ENCODE peak calls at places on chromosomes 16 and 17, in eight cellular contexts. V, Q, B, I, M, T, L and N are unnamed samples.

GRCh38 chr17:42632949-42633444 is 23.5 kb downstream of the TUBG1 start:
- DNase-seq in B (no peak), M (no peak), L (no peak), I (no peak), Q (no peak), V (no peak), T (no peak), N (peak; percentile 69)

GRCh38 chr17:81991684-81992513 is 14.5 kb downstream of the ASPSCR1 start:
- DNase-seq in I (peak; percentile 87), L (peak; percentile 75), T (peak; percentile 86), B (peak; percentile 81), M (peak; percentile 31), Q (no peak), V (no peak), N (peak; percentile 66)

GRCh38 chr16:23832882-23833281 is 2.9 kb upstream of the PRKCB start:
- DNase-seq in M (no peak), B (no peak), V (no peak), I (no peak), Q (no peak), L (no peak), T (no peak), N (no peak)

GRCh38 chr17:12599185-12599920 is 66.3 kb upstream of the MYOCD start:
- DNase-seq in T (no peak), I (no peak), L (no peak), V (no peak), Q (no peak), B (no peak), M (peak; percentile 86), N (no peak)

GRCh38 chr17:39939588-39940419 is 12.3 kb downstream of the LRRC3C start:
- DNase-seq in L (peak; percentile 73), V (no peak), I (no peak), T (no peak), Q (no peak), B (peak; percentile 76), M (peak; percentile 98), N (peak; percentile 47)

GRCh38 chr17:53032861-53033271 is 789.9 kb upstream of the KIF2B start:
- DNase-seq in L (no peak), M (peak; percentile 0), Q (peak; percentile 51), V (no peak), I (no peak), B (peak; percentile 50), T (no peak), N (peak; percentile 84)

GRCh38 chr16:57601801-57602478 is 26.5 kb upstream of the ADGRG1 start:
- DNase-seq in B (no peak), I (peak; percentile 29), T (no peak), M (no peak), Q (no peak), L (no peak), V (no peak), N (no peak)

GRCh38 chr17:75755205-75755901 is 9.6 kb downstream of the GALK1 start:
- DNase-seq in L (no peak), Q (no peak), V (no peak), T (no peak), M (no peak), B (peak; percentile 44), I (no peak), N (no peak)

GRCh38 chr17:46977348-46977747 is 1.7 kb downstream of the RPRML start:
- DNase-seq in L (peak; percentile 29), I (no peak), M (peak; percentile 18), Q (no peak), V (no peak), T (no peak), B (peak; percentile 46), N (no peak)

GRCh38 chr17:78774956-78775571 is 7.0 kb downstream of the CYTH1 start:
- DNase-seq in V (peak; percentile 52), M (no peak), T (no peak), Q (no peak), L (no peak), I (peak; percentile 51), B (peak; percentile 47), N (no peak)

GRCh38 chr16:50309527-50310307 is 43.4 kb downstream of the ADCY7 start:
- DNase-seq in L (no peak), M (no peak), B (no peak), V (no peak), T (no peak), Q (no peak), I (peak; percentile 60), N (no peak)

GRCh38 chr17:66942453-66943264 is 21.8 kb upstream of the CACNG4 start:
- DNase-seq in M (no peak), L (no peak), B (no peak), T (no peak), Q (no peak), I (peak; percentile 35), V (no peak), N (no peak)

GRCh38 chr16:2586241-2586640 is 48.4 kb downstream of the PDPK1 start:
- DNase-seq in B (no peak), T (no peak), I (no peak), L (no peak), M (no peak), Q (no peak), V (no peak), N (no peak)
- TF ChIP-seq CTCF in B (no peak), T (no peak), I (no peak), L (no peak), M (peak; percentile 10), Q (no peak), V (no peak), N (peak; percentile 32)

GRCh38 chr16:84548508-84548907 is 44.0 kb upstream of the MEAK7 start:
- DNase-seq in Q (no peak), M (no peak), V (no peak), T (no peak), I (no peak), L (no peak), B (no peak), N (no peak)
- H3K4me1 ChIP-seq in Q (no peaks in the 10 kb centered on the region), M (no peaks in the 10 kb centered on the region), V (peaks cover 61% of the 10 kb centered on the region), T (peaks cover 3% of the 10 kb centered on the region), I (no peaks in the 10 kb centered on the region), L (peaks cover 9% of the 10 kb centered on the region), B (peaks cover 6% of the 10 kb centered on the region), N (no peaks in the 10 kb centered on the region)

GRCh38 chr16:52532384-52532783 is 14.6 kb downstream of the TOX3 start:
- DNase-seq in B (no peak), V (no peak), I (no peak), M (no peak), Q (no peak), L (no peak), T (no peak), N (no peak)
- TF ChIP-seq CTCF in B (no peak), V (no peak), I (no peak), M (no peak), Q (no peak), L (no peak), T (no peak), N (no peak)

GRCh38 chr17:7214300-7215135 is 5.1 kb downstream of the DLG4 start:
- DNase-seq in T (peak; percentile 98), M (peak; percentile 95), V (peak; percentile 98), Q (peak; percentile 90), I (peak; percentile 99), L (peak; percentile 99), B (peak; percentile 95), N (peak; percentile 81)
- H3K4me1 ChIP-seq in T (peaks cover 8% of the 10 kb centered on the region), M (peaks cover 20% of the 10 kb centered on the region), V (peaks cover 51% of the 10 kb centered on the region), Q (peaks cover 20% of the 10 kb centered on the region), I (peaks cover 66% of the 10 kb centered on the region), L (peaks cover 53% of the 10 kb centered on the region), B (peaks cover 10% of the 10 kb centered on the region), N (peaks cover 6% of the 10 kb centered on the region)

GRCh38 chr17:37106049-37106448 is 157.3 kb downstream of the AATF start:
- DNase-seq in V (no peak), T (no peak), M (no peak), B (no peak), L (no peak), Q (no peak), I (no peak), N (no peak)
- TF ChIP-seq CTCF in V (no peak), T (no peak), M (no peak), B (no peak), L (no peak), Q (no peak), I (no peak), N (no peak)

DNA sequence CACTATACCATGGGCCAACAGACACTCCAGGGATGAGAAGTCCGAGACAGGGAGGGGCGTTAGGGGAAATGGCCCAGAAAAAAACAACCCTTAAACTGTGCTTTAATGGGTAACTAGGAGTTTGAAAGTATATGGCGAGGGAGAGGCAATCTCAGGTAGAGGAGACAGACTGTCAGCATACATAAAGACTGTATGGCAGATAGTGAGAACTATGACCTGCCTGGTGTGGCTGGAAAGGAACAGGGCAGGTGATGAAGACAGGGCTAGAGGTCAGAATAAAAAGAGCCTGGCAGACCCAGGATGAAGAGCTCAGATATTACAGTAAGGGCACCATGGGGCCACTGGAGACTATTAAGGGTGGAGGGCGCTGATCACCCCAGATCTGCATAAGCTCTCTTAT is 8.1 kb downstream of the ZZEF1 start:
- DNase-seq in T (no peak), B (no peak), M (no peak), Q (no peak), L (no peak), V (no peak), I (no peak), N (no peak)
- H3K4me1 ChIP-seq in T (peaks cover 57% of the 10 kb centered on the region), B (no peaks in the 10 kb centered on the region), M (no peaks in the 10 kb centered on the region), Q (no peaks in the 10 kb centered on the region), L (peaks cover 44% of the 10 kb centered on the region), V (peaks cover 22% of the 10 kb centered on the region), I (peaks cover 58% of the 10 kb centered on the region), N (no peaks in the 10 kb centered on the region)

GRCh38 chr16:72858611-72859493 is 189.1 kb downstream of the ZFHX3 start:
- DNase-seq in L (no peak), V (no peak), Q (no peak), B (no peak), M (peak; percentile 64), T (no peak), I (no peak), N (no peak)

GRCh38 chr16:72857841-72858594 is 189.9 kb downstream of the ZFHX3 start:
- DNase-seq in M (no peak), T (no peak), Q (no peak), I (no peak), V (no peak), L (no peak), B (no peak), N (no peak)

GRCh38 chr16:72854537-72854936 is 193.4 kb downstream of the ZFHX3 start:
- DNase-seq in B (no peak), Q (no peak), M (no peak), L (no peak), T (no peak), V (no peak), I (no peak), N (no peak)

GRCh38 chr16:72859581-72859980 is 188.3 kb downstream of the ZFHX3 start:
- DNase-seq in L (no peak), I (no peak), T (no peak), B (no peak), V (no peak), Q (no peak), M (no peak), N (no peak)

DNA sequence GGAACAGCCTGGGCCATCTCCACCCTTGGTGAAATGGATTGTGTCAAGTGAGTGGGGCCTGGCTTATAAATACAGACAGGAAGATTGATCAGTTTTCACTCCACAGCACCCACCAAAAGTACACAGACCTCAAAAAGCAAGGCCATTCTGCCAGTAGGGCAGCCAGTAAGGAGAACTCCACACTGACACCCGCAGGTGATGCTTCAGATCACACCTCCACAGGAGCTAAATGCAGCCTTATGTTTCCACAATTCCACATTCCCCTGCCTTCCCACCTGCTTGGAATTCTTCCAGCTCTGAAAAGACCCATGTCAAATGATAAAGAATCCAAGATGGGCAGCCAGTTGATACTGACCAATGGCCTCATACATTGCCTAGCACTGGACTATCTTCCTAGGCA is 191.1 kb downstream of the ZFHX3 start:
- DNase-seq in M (no peak), Q (no peak), I (no peak), L (no peak), V (no peak), T (no peak), B (no peak), N (no peak)
- TF ChIP-seq CTCF in M (peak; percentile 36), Q (peak; percentile 43), I (no peak), L (peak; percentile 25), V (peak; percentile 14), T (peak; percentile 11), B (peak; percentile 52), N (peak; percentile 49)